ENCODE peak calls at places on chromosomes 16 and 17, in four cellular contexts. One of them, this sample, is unnamed.
A peak's percentile ranks its signal among the peaks of the same experiment; 100 is the strongest.

GRCh38 chr16:25699069-25699468 is 7.3 kb downstream of the HS3ST4 start:
- DNase-seq in K562: no peak
- DNase-seq in GM12878: no peak
- DNase-seq in HepG2: no peak
- DNase-seq in this sample: no peak

GRCh38 chr16:68369168-68369567 is 58.3 kb downstream of the PRMT7 start:
- DNase-seq in GM12878: no peak
- DNase-seq in HepG2: no peak
- DNase-seq in K562: no peak
- DNase-seq in this sample: no peak

GRCh38 chr17:72833113-72833512 is 259.4 kb downstream of the SLC39A11 start:
- DNase-seq in K562: no peak
- DNase-seq in HepG2: no peak
- DNase-seq in GM12878: no peak
- DNase-seq in this sample: no peak

GRCh38 chr17:40499551-40500189 is 1.8 kb downstream of the TNS4 start:
- DNase-seq in GM12878: no peak
- DNase-seq in HepG2: peak; percentile 84
- DNase-seq in K562: peak; percentile 55
- DNase-seq in this sample: peak; percentile 52

GRCh38 chr17:79088266-79088996 is 13.8 kb downstream of the ENGASE start:
- DNase-seq in HepG2: no peak
- DNase-seq in K562: no peak
- DNase-seq in GM12878: no peak
- DNase-seq in this sample: no peak

GRCh38 chr16:12573300-12573699 is 230.4 kb downstream of the CPPED1 start:
- DNase-seq in HepG2: no peak
- DNase-seq in K562: no peak
- DNase-seq in GM12878: peak; percentile 43
- DNase-seq in this sample: no peak

GRCh38 chr17:64188088-64188487 is 58.1 kb upstream of the ERN1 start:
- DNase-seq in K562: no peak
- DNase-seq in HepG2: no peak
- DNase-seq in GM12878: no peak
- DNase-seq in this sample: no peak

GRCh38 chr17:79808763-79809529 is 12.1 kb upstream of the CBX8 start:
- DNase-seq in GM12878: no peak
- DNase-seq in K562: no peak
- DNase-seq in HepG2: peak; percentile 73
- DNase-seq in this sample: no peak

GRCh38 chr16:17578921-17579876 is 108.4 kb upstream of the XYLT1 start:
- DNase-seq in GM12878: peak; percentile 28
- DNase-seq in K562: peak; percentile 61
- DNase-seq in HepG2: peak; percentile 73
- DNase-seq in this sample: peak; percentile 61

GRCh38 chr16:47045023-47045422 is 71.5 kb upstream of the DNAJA2 start:
- DNase-seq in HepG2: no peak
- DNase-seq in GM12878: no peak
- DNase-seq in K562: no peak
- DNase-seq in this sample: no peak

GRCh38 chr17:67109111-67109510 is 64.8 kb downstream of the CACNG1 start:
- DNase-seq in K562: no peak
- DNase-seq in GM12878: no peak
- DNase-seq in HepG2: no peak
- DNase-seq in this sample: no peak
- TF ChIP-seq TARDBP in K562: no peak
- TF ChIP-seq TARDBP in GM12878: no peak
- TF ChIP-seq TARDBP in HepG2: no peak
- TF ChIP-seq TARDBP in this sample: no peak

GRCh38 chr16:57736419-57737281 is 1.1 kb downstream of the KATNB1 start:
- DNase-seq in K562: peak; percentile 54
- DNase-seq in GM12878: no peak
- DNase-seq in HepG2: peak; percentile 86
- DNase-seq in this sample: peak; percentile 64

GRCh38 chr16:57734925-57735754 is 430 bp upstream of the KATNB1 start:
- DNase-seq in HepG2: peak; percentile 100
- DNase-seq in K562: peak; percentile 98
- DNase-seq in GM12878: peak; percentile 99
- DNase-seq in this sample: peak; percentile 97

GRCh38 chr16:57732683-57733082 is 2.9 kb upstream of the KATNB1 start:
- DNase-seq in K562: no peak
- DNase-seq in HepG2: no peak
- DNase-seq in GM12878: no peak
- DNase-seq in this sample: no peak

GRCh38 chr16:57735755-57736418 is at the start of gene KATNB1:
- DNase-seq in HepG2: no peak
- DNase-seq in GM12878: no peak
- DNase-seq in K562: peak; percentile 52
- DNase-seq in this sample: no peak

GRCh38 chr16:57734308-57734924 is 1.2 kb upstream of the KATNB1 start:
- DNase-seq in GM12878: no peak
- DNase-seq in HepG2: no peak
- DNase-seq in K562: no peak
- DNase-seq in this sample: peak; percentile 36
- TF ChIP-seq FOXK2 in GM12878: no peak
- TF ChIP-seq FOXK2 in HepG2: no peak
- TF ChIP-seq FOXK2 in K562: no peak
- TF ChIP-seq FOXK2 in this sample: no peak

GRCh38 chr17:19386276-19386863 is 620 bp downstream of the MFAP4 start:
- DNase-seq in K562: no peak
- DNase-seq in GM12878: no peak
- DNase-seq in HepG2: no peak
- DNase-seq in this sample: no peak
- TF ChIP-seq TARDBP in K562: no peak
- TF ChIP-seq TARDBP in GM12878: no peak
- TF ChIP-seq TARDBP in HepG2: no peak
- TF ChIP-seq TARDBP in this sample: no peak

GRCh38 chr17:61289408-61290385 is 109.9 kb upstream of the TBX2 start:
- DNase-seq in GM12878: no peak
- DNase-seq in HepG2: no peak
- DNase-seq in K562: no peak
- DNase-seq in this sample: peak; percentile 72
- TF ChIP-seq FOXK2 in GM12878: no peak
- TF ChIP-seq FOXK2 in HepG2: no peak
- TF ChIP-seq FOXK2 in K562: no peak
- TF ChIP-seq FOXK2 in this sample: no peak